ENCODE peak calls at places on chromosomes 13 and 19, in ten cellular contexts. B, N, O, A, V, T, D, I, C and M are unnamed samples.

GRCh38 chr19:1839658-1840540 is 8.4 kb downstream of the REXO1 start:
- DNase-seq in B (no peak), V (no peak), I (no peak), D (peak), C (no peak), O (no peak), N (no peak), A (no peak), T (no peak), M (no peak)

GRCh38 chr13:36639610-36640009 is 34.2 kb upstream of the SERTM1 start:
- DNase-seq in C (no peak), N (no peak), D (no peak), V (no peak), I (no peak), B (no peak), A (no peak), T (no peak), O (no peak), M (no peak)

GRCh38 chr13:20197361-20197834 is 4.7 kb upstream of the GJB2 start:
- DNase-seq in V (no peak), A (peak), T (no peak), D (no peak), O (peak), B (peak), C (peak), I (no peak), N (no peak), M (no peak)

GRCh38 chr13:98144501-98145350 is 1.8 kb downstream of the FARP1 start:
- DNase-seq in C (peak), N (peak), V (peak), D (no peak), B (peak), A (peak), I (no peak), T (no peak), O (no peak), M (peak)

GRCh38 chr13:72198967-72199601 is 332.1 kb upstream of the DACH1 start:
- DNase-seq in I (no peak), N (no peak), A (no peak), V (no peak), O (no peak), B (no peak), C (no peak), D (no peak), T (no peak), M (no peak)

GRCh38 chr19:48745208-48745995 is 1.3 kb downstream of the IZUMO1 start:
- DNase-seq in N (peak), V (no peak), T (no peak), A (peak), O (peak), B (peak), I (no peak), C (peak), D (peak), M (peak)

GRCh38 chr19:15463865-15464371 is 426 bp downstream of the RASAL3 start:
- DNase-seq in V (no peak), D (peak), O (no peak), T (no peak), C (no peak), B (no peak), N (no peak), A (no peak), I (peak), M (no peak)

GRCh38 chr19:1860133-1860775 is 3.1 kb downstream of the KLF16 start:
- DNase-seq in T (peak), B (peak), D (peak), O (no peak), A (peak), N (peak), I (no peak), C (peak), V (peak), M (peak)

GRCh38 chr13:87259479-87260083 is 411.6 kb upstream of the SLITRK5 start:
- DNase-seq in A (no peak), B (peak), N (no peak), I (no peak), D (no peak), O (peak), T (no peak), C (peak), V (no peak), M (peak)

GRCh38 chr13:67299072-67299635 is 69.0 kb upstream of the PCDH9 start:
- DNase-seq in V (no peak), B (peak), A (no peak), D (no peak), O (no peak), T (no peak), N (no peak), I (no peak), C (peak), M (no peak)

GRCh38 chr13:113075711-113076110 is 29.9 kb upstream of the F7 start:
- DNase-seq in O (no peak), A (no peak), B (no peak), D (peak), C (no peak), T (no peak), I (no peak), N (no peak), V (no peak), M (peak)